ENCODE peak calls at places on chromosomes 4 and X, in seven cellular contexts. J is activated naive CD4-positive, alpha-beta T cell; G is sciatic nerve; B is cardiac fibroblast; I is Ammon's horn; V is effector memory CD4-positive, alpha-beta T cell; X is CD4-positive, alpha-beta T cell. C is an unnamed sample.

GRCh38 chrX:139554991-139555675 is 24.6 kb downstream of the F9 start:
- DNase-seq in J (no peak), G (no peak), B (no peak), I (no peak), V (no peak), X (no peak), C (no peak)

GRCh38 chr4:13543648-13544555 is at the start of gene NKX3-2:
- DNase-seq in J (no peak), G (no peak), B (peak; percentile 24), I (no peak), V (no peak), X (no peak), C (peak; percentile 34)

GRCh38 chr4:163448541-163449203 is 24.9 kb downstream of the TKTL2 start:
- DNase-seq in J (no peak), G (no peak), B (peak; percentile 40), I (no peak), V (no peak), X (no peak), C (peak; percentile 1)

GRCh38 chr4:7312691-7313090 is 120.4 kb downstream of the SORCS2 start:
- DNase-seq in J (no peak), G (no peak), B (no peak), I (no peak), V (no peak), X (no peak), C (no peak)

GRCh38 chr4:81757706-81758105 is 286.0 kb upstream of the RASGEF1B start:
- DNase-seq in J (no peak), G (no peak), B (peak; percentile 23), I (peak; percentile 69), V (no peak), X (no peak), C (no peak)

GRCh38 chr4:168694669-168695068 is 197.8 kb downstream of the PALLD start:
- DNase-seq in J (no peak), G (no peak), B (peak; percentile 33), I (no peak), V (no peak), X (no peak), C (no peak)

GRCh38 chr4:15020502-15021286 is 18.4 kb downstream of the CPEB2 start:
- DNase-seq in J (no peak), G (no peak), B (no peak), I (peak; percentile 61), V (no peak), X (no peak), C (no peak)

GRCh38 chrX:18998653-18999052 is 14.7 kb upstream of the PHKA2 start:
- DNase-seq in J (no peak), G (no peak), B (no peak), I (no peak), V (no peak), X (no peak), C (no peak)

GRCh38 chr4:73707269-73707875 is 33.0 kb upstream of the CXCL8 start:
- DNase-seq in J (no peak), G (no peak), B (no peak), I (no peak), V (no peak), X (no peak), C (no peak)

GRCh38 chr4:69124941-69125340 is 28.7 kb downstream of the UGT2B7 start:
- DNase-seq in J (no peak), G (no peak), B (no peak), I (no peak), V (no peak), X (no peak), C (no peak)

GRCh38 chrX:39819921-39820849 is 277.6 kb downstream of the BCOR start:
- DNase-seq in J (no peak), G (no peak), B (peak; percentile 64), I (no peak), V (no peak), X (no peak), C (no peak)

GRCh38 chrX:1424452-1424851 is 28.3 kb downstream of the ASMTL start:
- DNase-seq in J (no peak), G (no peak), B (no peak), I (no peak), V (no peak), X (no peak), C (no peak)

GRCh38 chrX:30831082-30831481 is 58.0 kb downstream of the TAB3 start:
- DNase-seq in J (no peak), G (no peak), B (no peak), I (no peak), V (no peak), X (no peak), C (no peak)

GRCh38 chr4:1342003-1342402 is 5.0 kb upstream of the UVSSA start:
- DNase-seq in J (no peak), G (no peak), B (no peak), I (no peak), V (no peak), X (no peak), C (peak; percentile 12)

GRCh38 chr4:83231620-83232056 is 53.0 kb downstream of the COQ2 start:
- DNase-seq in J (no peak), G (no peak), B (no peak), I (peak; percentile 21), V (no peak), X (no peak), C (no peak)

GRCh38 chr4:84673475-84674230 is 90.7 kb downstream of the CDS1 start:
- DNase-seq in J (no peak), G (no peak), B (peak; percentile 86), I (no peak), V (no peak), X (no peak), C (peak; percentile 76)

GRCh38 chr4:931194-931959 is 739 bp downstream of the GAK start:
- DNase-seq in J (no peak), G (no peak), B (peak; percentile 35), I (no peak), V (no peak), X (peak; percentile 25), C (peak; percentile 62)

GRCh38 chr4:111632752-111633151 is 512.5 kb upstream of the FAM241A start:
- DNase-seq in J (no peak), G (no peak), B (peak; percentile 50), I (no peak), V (no peak), X (no peak), C (peak; percentile 55)

GRCh38 chrX:70478521-70478920 is 33.9 kb downstream of the DLG3 start:
- DNase-seq in J (no peak), G (no peak), B (no peak), I (no peak), V (no peak), X (no peak), C (peak; percentile 37)

GRCh38 chr4:37542749-37543148 is 143.4 kb downstream of the RELL1 start:
- DNase-seq in J (no peak), G (no peak), B (no peak), I (no peak), V (no peak), X (no peak), C (no peak)

GRCh38 chr4:104418313-104418712 is 76.4 kb downstream of the CXXC4 start:
- DNase-seq in J (no peak), G (no peak), B (no peak), I (no peak), V (no peak), X (no peak), C (no peak)

GRCh38 chrX:151752847-151753246 is 18.3 kb downstream of the CNGA2 start:
- DNase-seq in J (no peak), G (no peak), B (no peak), I (no peak), V (no peak), X (no peak), C (no peak)

GRCh38 chrX:75156537-75156945 is 458 bp upstream of the ABCB7 start:
- DNase-seq in J (no peak), G (no peak), B (peak; percentile 63), I (peak; percentile 1), V (no peak), X (no peak), C (peak; percentile 14)

GRCh38 chr4:173466101-173466500 is 63.9 kb downstream of the HAND2 start:
- DNase-seq in J (no peak), G (no peak), B (no peak), I (no peak), V (no peak), X (no peak), C (no peak)

GRCh38 chr4:84962102-84962501 is 4.4 kb downstream of the WDFY3 start:
- DNase-seq in J (no peak), G (no peak), B (no peak), I (no peak), V (no peak), X (no peak), C (no peak)

GRCh38 chr4:143381171-143382118 is 44.8 kb downstream of the GAB1 start:
- DNase-seq in J (no peak), G (peak; percentile 83), B (peak; percentile 89), I (peak; percentile 85), V (no peak), X (no peak), C (peak; percentile 79)

GRCh38 chr4:2806392-2807355 is 13.8 kb downstream of the SH3BP2 start:
- DNase-seq in J (no peak), G (no peak), B (peak; percentile 84), I (peak; percentile 75), V (no peak), X (no peak), C (no peak)

GRCh38 chr4:41185614-41186609 is 28.4 kb downstream of the APBB2 start:
- DNase-seq in J (no peak), G (no peak), B (no peak), I (no peak), V (no peak), X (no peak), C (no peak)

GRCh38 chr4:143559757-143560147 is 46.2 kb downstream of the SMARCA5 start:
- DNase-seq in J (no peak), G (no peak), B (no peak), I (no peak), V (no peak), X (no peak), C (no peak)

GRCh38 chr4:121709766-121710405 is 13.1 kb upstream of the ANXA5 start:
- DNase-seq in J (no peak), G (no peak), B (no peak), I (no peak), V (no peak), X (no peak), C (no peak)

GRCh38 chr4:15303052-15303641 is 124.7 kb upstream of the C1QTNF7 start:
- DNase-seq in J (no peak), G (no peak), B (peak; percentile 47), I (no peak), V (no peak), X (no peak), C (peak; percentile 86)

GRCh38 chrX:7147431-7147977 is at the start of gene STS:
- DNase-seq in J (peak; percentile 24), G (peak; percentile 79), B (peak; percentile 3), I (peak; percentile 27), V (no peak), X (peak; percentile 14), C (peak; percentile 2)

GRCh38 chr4:176883108-176883550 is 90.4 kb upstream of the VEGFC start:
- DNase-seq in J (no peak), G (no peak), B (peak; percentile 14), I (no peak), V (no peak), X (no peak), C (peak; percentile 21)

GRCh38 chr4:106062452-106062875 is 167.2 kb downstream of the NPNT start:
- DNase-seq in J (no peak), G (no peak), B (peak; percentile 78), I (no peak), V (no peak), X (no peak), C (peak; percentile 43)

GRCh38 chr4:124322234-124322831 is 390.2 kb downstream of the ANKRD50 start:
- DNase-seq in J (no peak), G (no peak), B (peak; percentile 73), I (peak; percentile 8), V (no peak), X (no peak), C (peak; percentile 11)

GRCh38 chr4:41878170-41878941 is 56.9 kb upstream of the TMEM33 start:
- DNase-seq in J (no peak), G (no peak), B (no peak), I (no peak), V (no peak), X (no peak), C (no peak)

C was measured in HCEC 1CT.